ENCODE peak calls at places on chromosome 9, in four cellular contexts. R, K, L and E are unnamed samples.

GRCh38 chr9:18888241-18888794 is 144.7 kb downstream of the SAXO1 start:
- DNase-seq in R (no peak), K (no peak), L (no peak), E (no peak)

GRCh38 chr9:91378695-91379127 is 17.0 kb upstream of the AUH start:
- DNase-seq in R (no peak), K (no peak), L (no peak), E (no peak)

GRCh38 chr9:127931092-127931881 is 710 bp upstream of the PIP5KL1 start:
- DNase-seq in R (no peak), K (no peak), L (peak; percentile 65), E (no peak)

GRCh38 chr9:20319641-20320337 is 302.5 kb downstream of the MLLT3 start:
- DNase-seq in R (no peak), K (no peak), L (no peak), E (no peak)

GRCh38 chr9:33244150-33244784 is 4.3 kb downstream of the SPINK4 start:
- DNase-seq in R (no peak), K (no peak), L (no peak), E (no peak)

GRCh38 chr9:34869390-34869789 is 88.7 kb upstream of the PHF24 start:
- DNase-seq in R (no peak), K (no peak), L (no peak), E (no peak)

GRCh38 chr9:136170291-136170901 is 34.5 kb downstream of the LHX3 start:
- DNase-seq in R (peak; percentile 55), K (peak; percentile 17), L (peak; percentile 77), E (peak; percentile 87)

GRCh38 chr9:95116820-95117204 is 200.7 kb downstream of the FANCC start:
- DNase-seq in R (no peak), K (no peak), L (no peak), E (no peak)

GRCh38 chr9:134663084-134663483 is 21.5 kb downstream of the COL5A1 start:
- DNase-seq in R (no peak), K (no peak), L (no peak), E (no peak)

GRCh38 chr9:121807918-121808278 is 156.5 kb downstream of the DAB2IP start:
- DNase-seq in R (no peak), K (peak; percentile 69), L (no peak), E (no peak)

GRCh38 chr9:4334439-4334838 is 34.6 kb upstream of the GLIS3 start:
- DNase-seq in R (no peak), K (peak; percentile 77), L (no peak), E (peak; percentile 29)

GRCh38 chr9:123590499-123590898 is 234.5 kb downstream of the CRB2 start:
- DNase-seq in R (no peak), K (no peak), L (no peak), E (no peak)

GRCh38 chr9:70363760-70364159 is 50.7 kb downstream of the KLF9 start:
- DNase-seq in R (no peak), K (no peak), L (no peak), E (no peak)

GRCh38 chr9:227882-228281 is 13.2 kb downstream of the DOCK8 start:
- DNase-seq in R (no peak), K (no peak), L (no peak), E (no peak)

GRCh38 chr9:88789785-88790184 is 201.5 kb upstream of the S1PR3 start:
- DNase-seq in R (no peak), K (no peak), L (no peak), E (no peak)

GRCh38 chr9:119483153-119483552 is 113.9 kb upstream of the BRINP1 start:
- DNase-seq in R (no peak), K (no peak), L (no peak), E (no peak)

GRCh38 chr9:93633492-93634221 is 57.3 kb downstream of the PHF2 start:
- DNase-seq in R (no peak), K (no peak), L (no peak), E (no peak)

GRCh38 chr9:84642618-84643017 is 26.9 kb upstream of the NTRK2 start:
- DNase-seq in R (no peak), K (no peak), L (no peak), E (no peak)

GRCh38 chr9:105425817-105426433 is 21.9 kb upstream of the FSD1L start:
- DNase-seq in R (no peak), K (no peak), L (no peak), E (no peak)

GRCh38 chr9:91905958-91906585 is 44.0 kb downstream of the ROR2 start:
- DNase-seq in R (no peak), K (no peak), L (no peak), E (no peak)

GRCh38 chr9:137621131-137621757 is 2.4 kb downstream of the EHMT1 start:
- DNase-seq in R (no peak), K (no peak), L (no peak), E (peak; percentile 43)

GRCh38 chr9:127165096-127165495 is 42.7 kb upstream of the ANGPTL2 start:
- DNase-seq in R (no peak), K (no peak), L (no peak), E (no peak)

GRCh38 chr9:129823163-129823933 is 588 bp downstream of the TOR1A start:
- DNase-seq in R (peak; percentile 16), K (no peak), L (no peak), E (no peak)

GRCh38 chr9:87464110-87464991 is 33.3 kb upstream of the DAPK1 start:
- DNase-seq in R (no peak), K (no peak), L (no peak), E (no peak)